ENCODE peak calls at places on chromosomes 16 and 17, in nine cellular contexts. W, S, A, H, J, B, N, Z and X are unnamed samples.

GRCh38 chr16:29675811-29676643 is 3.0 kb upstream of the QPRT start:
- DNase-seq in H (no peak), S (no peak), Z (peak; percentile 56), A (no peak), J (no peak), B (no peak), N (no peak), W (no peak), X (no peak)

GRCh38 chr17:27919120-27919519 is 26.0 kb upstream of the LYRM9 start:
- DNase-seq in W (no peak), S (no peak), N (no peak), Z (no peak), H (no peak), A (no peak), J (peak; percentile 46), B (peak; percentile 79), X (no peak)

GRCh38 chr16:69084301-69084700 is 21.2 kb upstream of the HAS3 start:
- DNase-seq in J (no peak), S (no peak), H (no peak), A (no peak), W (no peak), Z (no peak), B (no peak), N (no peak), X (no peak)

GRCh38 chr16:50274771-50275415 is 8.5 kb downstream of the ADCY7 start:
- DNase-seq in Z (no peak), W (no peak), S (no peak), H (no peak), N (no peak), J (no peak), A (no peak), B (no peak), X (no peak)

GRCh38 chr17:47844230-47844629 is 3.2 kb upstream of the SCRN2 start:
- DNase-seq in S (no peak), N (no peak), B (no peak), W (no peak), Z (no peak), J (no peak), A (no peak), H (no peak), X (peak; percentile 46)

GRCh38 chr17:12627776-12628491 is 37.8 kb upstream of the MYOCD start:
- DNase-seq in J (no peak), B (no peak), S (no peak), H (no peak), N (no peak), Z (no peak), A (no peak), W (no peak), X (no peak)

GRCh38 chr16:54265558-54266213 is 20.9 kb downstream of the IRX3 start:
- DNase-seq in S (no peak), N (no peak), A (no peak), Z (no peak), W (no peak), B (no peak), H (no peak), J (peak; percentile 40), X (no peak)

GRCh38 chr17:11140028-11140427 is 101.0 kb upstream of the SHISA6 start:
- DNase-seq in H (no peak), W (no peak), A (no peak), S (no peak), B (no peak), J (no peak), Z (no peak), N (no peak), X (no peak)

GRCh38 chr16:81254919-81255526 is 16.5 kb downstream of the BCO1 start:
- DNase-seq in N (no peak), J (no peak), S (no peak), H (no peak), A (no peak), Z (no peak), B (no peak), W (no peak), X (no peak)

GRCh38 chr17:39926588-39927100 is 757 bp downstream of the ORMDL3 start:
- DNase-seq in A (peak; percentile 55), Z (peak; percentile 33), B (no peak), J (no peak), H (no peak), S (peak; percentile 58), W (no peak), N (peak; percentile 75), X (no peak)

GRCh38 chr17:79779088-79779529 is 1.2 kb downstream of the CBX2 start:
- DNase-seq in J (no peak), S (no peak), B (peak; percentile 54), N (no peak), Z (no peak), H (no peak), W (no peak), A (no peak), X (no peak)

GRCh38 chr17:63249256-63250006 is 196.7 kb downstream of the CYB561 start:
- DNase-seq in N (no peak), H (no peak), Z (no peak), J (no peak), A (no peak), S (no peak), W (no peak), B (no peak), X (peak; percentile 79)
- H3K4me3 ChIP-seq in N (no peak overlapping the region), H (no peak overlapping the region), Z (no peak overlapping the region), J (no peak overlapping the region), A (no peak overlapping the region), S (no peak overlapping the region), W (no peak overlapping the region), B (no peak overlapping the region), X (no peak overlapping the region)

DNA sequence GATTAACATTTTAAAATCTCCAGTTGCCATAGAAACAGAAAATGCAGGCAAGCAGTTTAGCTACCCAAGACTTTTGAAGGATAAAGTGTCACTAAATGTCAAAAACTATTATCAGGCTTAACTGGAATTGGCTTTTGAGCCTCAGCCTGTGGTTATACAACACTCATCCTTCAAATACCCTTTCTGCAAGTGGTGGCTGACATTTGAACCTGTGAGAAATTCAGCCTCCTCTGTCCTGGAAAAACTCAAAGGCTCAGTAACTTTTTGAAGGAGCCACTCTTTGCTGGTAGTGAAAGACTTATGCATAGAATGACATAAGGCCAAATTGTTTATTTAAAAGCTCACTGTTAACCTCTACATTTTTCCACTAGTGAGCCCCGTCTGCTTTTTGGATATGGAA is 220.6 kb upstream of the KCNJ16 start:
- DNase-seq in H (no peak), S (no peak), B (no peak), W (no peak), Z (peak; percentile 19), J (no peak), N (no peak), A (no peak), X (no peak)
- TF ChIP-seq CTCF in H (no peak), S (no peak), B (no peak), W (no peak), Z (no peak), J (no peak), N (no peak), A (no peak), X (no peak)

GRCh38 chr17:36931697-36932382 is 5.4 kb upstream of the LHX1 start:
- DNase-seq in S (no peak), A (no peak), H (no peak), J (no peak), B (no peak), W (no peak), N (no peak), Z (no peak), X (peak; percentile 54)
- H3K4me3 ChIP-seq in S (peak overlapping the region; percentile 12), A (peak overlapping the region; percentile 20), H (no peak overlapping the region), J (no peak overlapping the region), B (no peak overlapping the region), W (no peak overlapping the region), N (peak overlapping the region; percentile 5), Z (no peak overlapping the region), X (peak overlapping the region; percentile 18)

DNA sequence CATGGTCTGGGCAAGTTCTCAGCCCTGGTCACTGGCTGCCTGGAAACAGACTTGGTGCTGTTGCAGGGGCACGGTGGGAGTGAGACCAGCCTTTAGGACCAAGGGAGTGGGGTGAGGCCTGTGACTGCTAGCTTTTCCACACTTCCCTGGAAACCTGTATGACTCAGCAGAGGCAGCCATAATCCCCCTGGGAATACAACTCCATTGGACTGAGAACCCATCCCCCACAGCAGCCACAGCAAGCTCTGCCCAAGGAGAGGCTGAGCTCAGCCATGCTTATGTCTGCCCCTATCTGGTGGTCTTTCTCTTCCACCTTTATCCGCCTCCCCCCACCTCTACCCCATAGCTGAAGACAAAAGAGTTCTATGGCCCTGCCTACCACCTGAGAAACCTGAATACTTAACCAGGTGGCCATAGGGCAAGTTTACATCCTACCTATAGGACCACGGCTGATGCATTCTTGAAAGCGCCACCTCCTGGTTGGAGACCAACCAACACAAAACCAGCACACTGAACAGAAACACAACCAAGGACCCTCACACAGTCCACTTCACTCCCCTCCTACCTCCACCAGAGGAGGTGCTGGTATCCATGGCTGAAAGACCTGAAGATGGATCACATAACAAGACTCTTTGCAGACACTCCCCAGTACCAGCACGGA is 816.2 kb upstream of the SOX9 start:
- DNase-seq in W (no peak), A (no peak), J (no peak), Z (no peak), H (no peak), S (no peak), B (no peak), N (no peak), X (no peak)
- TF ChIP-seq CTCF in W (no peak), A (no peak), J (no peak), Z (no peak), H (no peak), S (no peak), B (no peak), N (no peak), X (no peak)

GRCh38 chr17:42277342-42277712 is 1.1 kb upstream of the STAT5B start:
- DNase-seq in J (no peak), W (no peak), S (no peak), Z (no peak), A (no peak), H (no peak), N (no peak), B (no peak), X (no peak)
- H3K4me3 ChIP-seq in J (no peak overlapping the region), W (no peak overlapping the region), S (peak overlapping the region; percentile 92), Z (no peak overlapping the region), A (no peak overlapping the region), H (peak overlapping the region; percentile 78), N (peak overlapping the region; percentile 70), B (no peak overlapping the region), X (no peak overlapping the region)

GRCh38 chr16:79370736-79371135 is 229.8 kb downstream of the MAF start:
- DNase-seq in J (no peak), H (no peak), B (no peak), A (no peak), W (no peak), N (no peak), S (no peak), Z (no peak), X (no peak)
- TF ChIP-seq CTCF in J (no peak), H (no peak), B (no peak), A (no peak), W (no peak), N (no peak), S (no peak), Z (no peak), X (no peak)